ENCODE peak calls at places on chromosomes 6 and 20, in nine cellular contexts. F is left ventricle myocardium inferior, D is NT2/D1, J is DMS153, V is AG08395, Y is progenitor cell of endocrine pancreas, G is neural crest cell, M is cardiac fibroblast, X is ureter. W is an unnamed sample.

GRCh38 chr6:167564416-167565250 is 239.7 kb downstream of the TTLL2 start:
- DNase-seq in F (no peak), D (no peak), J (no peak), V (no peak), Y (no peak), G (no peak), M (no peak), X (peak), W (no peak)

GRCh38 chr6:131136021-131136847 is 967 bp downstream of the AKAP7 start:
- DNase-seq in F (no peak), D (no peak), J (no peak), V (peak), Y (no peak), G (no peak), M (peak), X (no peak), W (no peak)

GRCh38 chr6:81999826-82000225 is 247.3 kb upstream of the TENT5A start:
- DNase-seq in F (no peak), D (no peak), J (no peak), V (no peak), Y (no peak), G (no peak), M (peak), X (no peak), W (no peak)

GRCh38 chr20:19926581-19926980 is 90.6 kb upstream of the NAA20 start:
- DNase-seq in F (no peak), D (no peak), J (no peak), V (no peak), Y (no peak), G (no peak), M (no peak), X (no peak), W (no peak)

GRCh38 chr6:163373240-163373639 is 41.3 kb upstream of the QKI start:
- DNase-seq in F (no peak), D (no peak), J (no peak), V (no peak), Y (no peak), G (no peak), M (no peak), X (no peak), W (no peak)

GRCh38 chr6:151082079-151082478 is 157.7 kb upstream of the AKAP12 start:
- DNase-seq in F (no peak), D (no peak), J (no peak), V (no peak), Y (no peak), G (no peak), M (no peak), X (no peak), W (no peak)

GRCh38 chr6:110020888-110021287 is 42.8 kb downstream of the GPR6 start:
- DNase-seq in F (no peak), D (no peak), J (no peak), V (no peak), Y (no peak), G (no peak), M (no peak), X (no peak), W (no peak)

GRCh38 chr6:79494841-79495240 is 42.4 kb downstream of the LCA5 start:
- DNase-seq in F (no peak), D (peak), J (no peak), V (no peak), Y (no peak), G (no peak), M (no peak), X (no peak), W (no peak)

GRCh38 chr20:14522595-14522994 is 185.2 kb upstream of the FLRT3 start:
- DNase-seq in F (no peak), D (no peak), J (no peak), V (no peak), Y (no peak), G (no peak), M (no peak), X (no peak), W (no peak)

GRCh38 chr20:2133318-2134183 is 31.9 kb downstream of the STK35 start:
- DNase-seq in F (no peak), D (no peak), J (no peak), V (peak), Y (no peak), G (no peak), M (peak), X (no peak), W (peak)

GRCh38 chr6:100117680-100118079 is 123.7 kb upstream of the MCHR2 start:
- DNase-seq in F (no peak), D (no peak), J (no peak), V (no peak), Y (no peak), G (no peak), M (no peak), X (no peak), W (no peak)

GRCh38 chr6:110590821-110591351 is 114.5 kb upstream of the SLC22A16 start:
- DNase-seq in F (no peak), D (no peak), J (no peak), V (peak), Y (no peak), G (no peak), M (peak), X (no peak), W (no peak)

GRCh38 chr6:167481527-167481926 is 156.6 kb downstream of the TTLL2 start:
- DNase-seq in F (no peak), D (no peak), J (no peak), V (no peak), Y (no peak), G (no peak), M (no peak), X (no peak), W (no peak)

GRCh38 chr6:34696189-34696738 is 303 bp downstream of the ILRUN start:
- DNase-seq in F (peak), D (no peak), J (no peak), V (peak), Y (peak), G (no peak), M (peak), X (peak), W (peak)

GRCh38 chr6:73523434-73524123 is 2.7 kb upstream of the EEF1A1 start:
- DNase-seq in F (peak), D (no peak), J (peak), V (peak), Y (peak), G (no peak), M (peak), X (peak), W (peak)

GRCh38 chr6:69756357-69756756 is 40.5 kb downstream of the LMBRD1 start:
- DNase-seq in F (no peak), D (no peak), J (no peak), V (no peak), Y (no peak), G (no peak), M (no peak), X (no peak), W (no peak)

GRCh38 chr6:5214570-5215052 is 46.1 kb downstream of the LYRM4 start:
- DNase-seq in F (peak), D (peak), J (no peak), V (peak), Y (no peak), G (peak), M (peak), X (no peak), W (peak)

GRCh38 chr6:12313311-12313991 is 23.3 kb downstream of the EDN1 start:
- DNase-seq in F (no peak), D (no peak), J (no peak), V (no peak), Y (no peak), G (no peak), M (no peak), X (no peak), W (no peak)

GRCh38 chr20:36483919-36484808 is 57.2 kb upstream of the MYL9 start:
- DNase-seq in F (no peak), D (no peak), J (peak), V (no peak), Y (no peak), G (no peak), M (peak), X (no peak), W (no peak)

GRCh38 chr6:32622545-32623401 is 14.4 kb upstream of the HLA-DQA1 start:
- DNase-seq in F (no peak), D (no peak), J (peak), V (no peak), Y (peak), G (peak), M (peak), X (no peak), W (no peak)

W was measured in aorta.